ENCODE peak calls at places on chromosomes 4 and X, in four cellular contexts. X is AG10803, D is NCI-H2029, G is mesenchymal stem cell. Z is an unnamed sample.

GRCh38 chr4:177579649-177580048 is 137.4 kb upstream of the AGA start:
- DNase-seq in D (no peak), X (no peak), G (no peak), Z (no peak)

GRCh38 chr4:114417214-114417613 is 181.4 kb upstream of the UGT8 start:
- DNase-seq in X (no peak), G (no peak), D (no peak), Z (no peak)

GRCh38 chr4:53974561-53974960 is 89.8 kb downstream of the CHIC2 start:
- DNase-seq in G (no peak), D (no peak), X (peak), Z (no peak)

GRCh38 chr4:155582971-155583437 is 83.6 kb upstream of the GUCY1A1 start:
- DNase-seq in X (peak), D (peak), G (peak), Z (peak)

GRCh38 chr4:54643958-54644357 is 13.8 kb upstream of the KIT start:
- DNase-seq in G (no peak), D (no peak), X (no peak), Z (no peak)

GRCh38 chr4:122827258-122827887 is 742 bp downstream of the FGF2 start:
- DNase-seq in X (peak), D (no peak), G (peak), Z (peak)

GRCh38 chr4:168528131-168528949 is 31.5 kb downstream of the PALLD start:
- DNase-seq in X (peak), D (no peak), G (peak), Z (no peak)

GRCh38 chr4:4782969-4783368 is 76.5 kb upstream of the MSX1 start:
- DNase-seq in G (no peak), D (no peak), X (peak), Z (no peak)

GRCh38 chr4:35494955-35495354 is 749.4 kb downstream of the ARAP2 start:
- DNase-seq in G (no peak), D (no peak), X (no peak), Z (no peak)

GRCh38 chrX:118497180-118497814 is 1.7 kb downstream of the DOCK11 start:
- DNase-seq in G (no peak), D (no peak), X (no peak), Z (no peak)

GRCh38 chr4:112735474-112735951 is 98.6 kb downstream of the LARP7 start:
- DNase-seq in X (no peak), G (no peak), D (no peak), Z (no peak)

GRCh38 chr4:138241281-138242075 is 671 bp downstream of the SLC7A11 start:
- DNase-seq in D (no peak), X (peak), G (peak), Z (peak)

GRCh38 chr4:13262816-13263215 is 221.3 kb downstream of the RAB28 start:
- DNase-seq in X (no peak), D (no peak), G (no peak), Z (no peak)

GRCh38 chr4:159206427-159206871 is 103.6 kb downstream of the RAPGEF2 start:
- DNase-seq in X (peak), D (no peak), G (peak), Z (no peak)

GRCh38 chr4:8195841-8196460 is 3.1 kb upstream of the SH3TC1 start:
- DNase-seq in G (no peak), D (no peak), X (no peak), Z (no peak)